ENCODE peak calls at places on chromosome 2, in nine cellular contexts. A is tibial nerve, S is left ventricle myocardium inferior, G is DND-41, C is IMR-90, X is right lobe of liver, V is heart right ventricle, Z is H9, U is cardiac muscle cell. B is an unnamed sample.

GRCh38 chr2:162821176-162821575 is 17.4 kb downstream of the KCNH7 start:
- DNase-seq in A (no peak), S (no peak), G (no peak), C (no peak), X (no peak), V (no peak), Z (no peak), U (no peak), B (no peak)

GRCh38 chr2:42922293-42922692 is 129.9 kb upstream of the HAAO start:
- DNase-seq in A (no peak), S (no peak), G (no peak), C (no peak), X (no peak), V (no peak), Z (no peak), U (no peak), B (no peak)

GRCh38 chr2:46315103-46315890 is 18.1 kb downstream of the EPAS1 start:
- DNase-seq in A (peak; percentile 60), S (peak; percentile 89), G (no peak), C (peak; percentile 95), X (peak; percentile 99), V (peak; percentile 88), Z (no peak), U (no peak), B (peak; percentile 88)

GRCh38 chr2:70868970-70869369 is 33.4 kb upstream of the CD207 start:
- DNase-seq in A (no peak), S (no peak), G (no peak), C (no peak), X (no peak), V (no peak), Z (no peak), U (no peak), B (no peak)

GRCh38 chr2:96876036-96876810 is 6.3 kb upstream of the SEMA4C start:
- DNase-seq in A (no peak), S (no peak), G (no peak), C (peak; percentile 62), X (no peak), V (no peak), Z (peak; percentile 53), U (no peak), B (no peak)

GRCh38 chr2:230347659-230348305 is 20.8 kb downstream of the SP140L start:
- DNase-seq in A (no peak), S (no peak), G (no peak), C (peak; percentile 31), X (no peak), V (no peak), Z (no peak), U (no peak), B (no peak)

GRCh38 chr2:88206665-88207347 is 36.7 kb downstream of the THNSL2 start:
- DNase-seq in A (no peak), S (no peak), G (no peak), C (no peak), X (no peak), V (no peak), Z (no peak), U (no peak), B (no peak)

GRCh38 chr2:102806250-102806837 is 44.5 kb downstream of the TMEM182 start:
- DNase-seq in A (peak; percentile 54), S (peak; percentile 66), G (peak; percentile 60), C (peak; percentile 65), X (peak; percentile 81), V (peak; percentile 48), Z (peak; percentile 74), U (peak; percentile 79), B (no peak)

GRCh38 chr2:73175663-73176204 is 26.6 kb upstream of the NOTO start:
- DNase-seq in A (peak; percentile 43), S (peak; percentile 88), G (peak; percentile 14), C (peak; percentile 62), X (peak; percentile 84), V (peak; percentile 84), Z (peak; percentile 65), U (peak; percentile 84), B (peak; percentile 84)

GRCh38 chr2:42929985-42930581 is 137.7 kb upstream of the HAAO start:
- DNase-seq in A (no peak), S (no peak), G (no peak), C (peak; percentile 82), X (peak; percentile 67), V (no peak), Z (no peak), U (no peak), B (no peak)

GRCh38 chr2:29117636-29118303 is 2.6 kb downstream of the CLIP4 start:
- DNase-seq in A (no peak), S (no peak), G (no peak), C (peak; percentile 68), X (no peak), V (no peak), Z (no peak), U (no peak), B (no peak)

GRCh38 chr2:239247401-239248245 is 153.2 kb downstream of the HDAC4 start:
- DNase-seq in A (no peak), S (no peak), G (no peak), C (no peak), X (no peak), V (no peak), Z (no peak), U (no peak), B (peak; percentile 68)

DNA sequence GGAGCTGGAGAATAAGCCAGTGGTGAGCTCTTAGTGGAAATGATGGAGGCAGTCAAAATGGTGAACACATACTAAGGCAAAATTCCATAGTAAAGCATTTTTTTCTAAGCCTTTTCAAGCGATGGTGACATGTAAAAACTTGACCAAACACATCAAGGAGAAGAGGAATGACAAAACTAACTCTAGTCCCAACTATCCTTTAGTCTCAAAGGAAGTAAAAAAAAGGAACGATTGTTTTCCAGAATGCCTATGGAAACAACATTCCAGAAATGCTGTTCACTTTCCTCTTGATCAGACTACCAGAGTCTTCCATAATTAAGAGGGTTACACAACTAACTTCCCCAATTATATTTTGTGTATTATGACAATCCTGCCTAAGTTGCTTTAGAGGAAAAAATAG is 715.6 kb downstream of the EPHA4 start:
- DNase-seq in A (no peak), S (no peak), G (no peak), C (no peak), X (no peak), V (no peak), Z (no peak), U (peak; percentile 7), B (no peak)
- H3K9me3 ChIP-seq in A (no peaks in the 10 kb centered on the region), S (no peaks in the 10 kb centered on the region), G (no peaks in the 10 kb centered on the region), C (no peaks in the 10 kb centered on the region), X (no peaks in the 10 kb centered on the region), V (no peaks in the 10 kb centered on the region), Z (no peaks in the 10 kb centered on the region), U (no peaks in the 10 kb centered on the region), B (no peaks in the 10 kb centered on the region)

GRCh38 chr2:172578054-172578453 is 22.2 kb downstream of the PDK1 start:
- DNase-seq in A (no peak), S (no peak), G (no peak), C (peak; percentile 21), X (no peak), V (no peak), Z (no peak), U (no peak), B (no peak)

GRCh38 chr2:172578860-172579512 is 23.1 kb downstream of the PDK1 start:
- DNase-seq in A (no peak), S (no peak), G (no peak), C (no peak), X (no peak), V (no peak), Z (no peak), U (no peak), B (no peak)

GRCh38 chr2:172571245-172571644 is 15.4 kb downstream of the PDK1 start:
- DNase-seq in A (no peak), S (no peak), G (no peak), C (no peak), X (no peak), V (no peak), Z (no peak), U (no peak), B (no peak)

GRCh38 chr2:172572981-172573380 is 17.1 kb downstream of the PDK1 start:
- DNase-seq in A (no peak), S (no peak), G (no peak), C (no peak), X (no peak), V (no peak), Z (no peak), U (no peak), B (no peak)

DNA sequence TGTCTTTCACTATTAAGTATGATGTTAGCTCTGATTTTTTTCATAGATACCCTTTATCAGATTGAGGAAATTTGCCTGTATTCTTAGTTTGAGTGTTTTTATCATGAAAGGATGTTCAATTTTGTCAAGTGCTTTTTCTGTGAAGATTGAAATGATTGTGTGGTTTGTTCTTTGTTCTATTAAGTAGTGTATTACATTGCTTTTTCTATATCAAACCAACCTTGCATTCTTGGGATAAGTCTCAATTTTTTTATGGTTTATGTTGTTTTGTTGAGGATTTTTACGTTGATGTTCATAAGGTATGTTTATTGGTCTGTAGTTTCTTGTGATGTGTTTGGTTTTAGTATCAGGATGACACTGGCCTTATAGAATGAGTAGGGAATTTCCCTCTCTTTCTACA is 19.1 kb downstream of the PDK1 start:
- DNase-seq in A (no peak), S (no peak), G (no peak), C (no peak), X (no peak), V (no peak), Z (no peak), U (no peak), B (no peak)
- H3K9me3 ChIP-seq in A (peaks cover 32% of the 10 kb centered on the region), S (peaks cover 58% of the 10 kb centered on the region), G (peaks cover 51% of the 10 kb centered on the region), C (peaks cover 12% of the 10 kb centered on the region), X (no peaks in the 10 kb centered on the region), V (peaks cover 52% of the 10 kb centered on the region), Z (no peaks in the 10 kb centered on the region), U (no peaks in the 10 kb centered on the region), B (peaks cover 15% of the 10 kb centered on the region)

GRCh38 chr2:137992039-137992646 is 27.9 kb downstream of the HNMT start:
- DNase-seq in A (no peak), S (no peak), G (no peak), C (no peak), X (no peak), V (no peak), Z (peak; percentile 38), U (no peak), B (no peak)
- H3K9me3 ChIP-seq in A (peaks cover 4% of the 10 kb centered on the region), S (peaks cover 40% of the 10 kb centered on the region), G (peaks cover 10% of the 10 kb centered on the region), C (peaks cover 2% of the 10 kb centered on the region), X (no peaks in the 10 kb centered on the region), V (peaks cover 28% of the 10 kb centered on the region), Z (no peaks in the 10 kb centered on the region), U (no peaks in the 10 kb centered on the region), B (no peaks in the 10 kb centered on the region)

DNA sequence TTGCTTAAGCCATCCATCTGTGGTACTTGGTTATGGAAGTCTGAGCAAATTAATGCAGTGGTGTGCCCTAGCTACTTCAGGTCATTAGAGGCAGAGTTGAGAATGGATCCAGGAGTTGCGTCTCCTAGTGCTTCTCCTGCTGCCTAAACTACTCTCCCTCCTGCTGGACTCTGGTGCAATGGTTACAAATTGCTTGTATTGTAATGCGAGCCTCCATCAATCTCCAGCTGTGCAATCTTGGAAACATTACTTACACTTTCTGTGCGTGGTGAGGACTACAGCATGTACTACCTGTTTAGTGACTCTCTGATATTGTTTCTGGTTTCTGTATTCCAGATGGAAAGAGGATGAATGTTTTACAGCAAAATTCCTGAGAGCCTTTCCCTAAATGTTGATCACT is 119.0 kb upstream of the CYRIA start:
- DNase-seq in A (no peak), S (no peak), G (no peak), C (no peak), X (no peak), V (no peak), Z (no peak), U (no peak), B (no peak)
- H3K9me3 ChIP-seq in A (no peaks in the 10 kb centered on the region), S (no peaks in the 10 kb centered on the region), G (no peaks in the 10 kb centered on the region), C (no peaks in the 10 kb centered on the region), X (no peaks in the 10 kb centered on the region), V (no peaks in the 10 kb centered on the region), Z (peaks cover 3% of the 10 kb centered on the region), U (no peaks in the 10 kb centered on the region), B (no peaks in the 10 kb centered on the region)

GRCh38 chr2:77831878-77832277 is 309.7 kb upstream of the LRRTM4 start:
- DNase-seq in A (no peak), S (no peak), G (no peak), C (no peak), X (no peak), V (no peak), Z (no peak), U (no peak), B (no peak)
- H3K9me3 ChIP-seq in A (no peaks in the 10 kb centered on the region), S (peaks cover 61% of the 10 kb centered on the region), G (peaks cover 17% of the 10 kb centered on the region), C (peaks cover 18% of the 10 kb centered on the region), X (no peaks in the 10 kb centered on the region), V (peaks cover 32% of the 10 kb centered on the region), Z (peaks cover 39% of the 10 kb centered on the region), U (no peaks in the 10 kb centered on the region), B (peaks cover 21% of the 10 kb centered on the region)